ENCODE peak calls at places on chromosomes 13 and 19, in ten cellular contexts. One of them, this sample, is unnamed. For H3K4me1, the result is how much of the 10 kb centered on the place peaks cover.

GRCh38 chr13:76773695-76774094 is 112.5 kb downstream of the KCTD12 start:
- DNase-seq in lower lobe of right lung: no peak
- DNase-seq in left lung: no peak
- DNase-seq in heart left ventricle: no peak
- DNase-seq in stomach: no peak
- DNase-seq in neural progenitor cell: no peak
- DNase-seq in keratinocyte: no peak
- DNase-seq in upper lobe of right lung: no peak
- DNase-seq in pancreas: no peak
- DNase-seq in OCI-LY7: no peak
- DNase-seq in this sample: no peak

GRCh38 chr19:2820112-2820702 is 539 bp downstream of the ZNF554 start:
- DNase-seq in lower lobe of right lung: peak
- DNase-seq in left lung: peak
- DNase-seq in heart left ventricle: no peak
- DNase-seq in stomach: no peak
- DNase-seq in neural progenitor cell: peak
- DNase-seq in keratinocyte: no peak
- DNase-seq in upper lobe of right lung: no peak
- DNase-seq in pancreas: peak
- DNase-seq in OCI-LY7: peak
- DNase-seq in this sample: no peak

GRCh38 chr19:32988724-32989123 is 16.7 kb downstream of the FAAP24 start:
- DNase-seq in lower lobe of right lung: no peak
- DNase-seq in left lung: no peak
- DNase-seq in heart left ventricle: no peak
- DNase-seq in stomach: peak
- DNase-seq in neural progenitor cell: no peak
- DNase-seq in keratinocyte: no peak
- DNase-seq in upper lobe of right lung: no peak
- DNase-seq in pancreas: no peak
- DNase-seq in OCI-LY7: no peak
- DNase-seq in this sample: no peak

GRCh38 chr19:41799444-41800000 is 3.1 kb downstream of the CEACAM3 start:
- DNase-seq in lower lobe of right lung: no peak
- DNase-seq in left lung: no peak
- DNase-seq in heart left ventricle: no peak
- DNase-seq in stomach: no peak
- DNase-seq in neural progenitor cell: no peak
- DNase-seq in keratinocyte: no peak
- DNase-seq in upper lobe of right lung: no peak
- DNase-seq in pancreas: no peak
- DNase-seq in OCI-LY7: no peak
- DNase-seq in this sample: no peak

GRCh38 chr19:17020823-17021222 is 5.8 kb downstream of the CPAMD8 start:
- DNase-seq in lower lobe of right lung: no peak
- DNase-seq in left lung: no peak
- DNase-seq in heart left ventricle: no peak
- DNase-seq in stomach: no peak
- DNase-seq in neural progenitor cell: no peak
- DNase-seq in keratinocyte: no peak
- DNase-seq in upper lobe of right lung: no peak
- DNase-seq in pancreas: no peak
- DNase-seq in OCI-LY7: peak
- DNase-seq in this sample: no peak

GRCh38 chr19:16886305-16886880 is 2.4 kb upstream of the F2RL3 start:
- DNase-seq in lower lobe of right lung: peak
- DNase-seq in left lung: peak
- DNase-seq in heart left ventricle: peak
- DNase-seq in stomach: no peak
- DNase-seq in neural progenitor cell: no peak
- DNase-seq in keratinocyte: no peak
- DNase-seq in upper lobe of right lung: peak
- DNase-seq in pancreas: no peak
- DNase-seq in OCI-LY7: no peak
- DNase-seq in this sample: no peak

GRCh38 chr13:47310376-47310775 is 413.5 kb upstream of the HTR2A start:
- DNase-seq in lower lobe of right lung: no peak
- DNase-seq in left lung: no peak
- DNase-seq in heart left ventricle: no peak
- DNase-seq in stomach: no peak
- DNase-seq in neural progenitor cell: no peak
- DNase-seq in keratinocyte: no peak
- DNase-seq in upper lobe of right lung: no peak
- DNase-seq in pancreas: no peak
- DNase-seq in OCI-LY7: no peak
- DNase-seq in this sample: no peak

GRCh38 chr13:39410089-39410901 is 192.7 kb downstream of the LHFPL6 start:
- DNase-seq in lower lobe of right lung: no peak
- DNase-seq in left lung: no peak
- DNase-seq in heart left ventricle: no peak
- DNase-seq in stomach: no peak
- DNase-seq in neural progenitor cell: no peak
- DNase-seq in keratinocyte: no peak
- DNase-seq in upper lobe of right lung: no peak
- DNase-seq in pancreas: no peak
- DNase-seq in OCI-LY7: no peak
- DNase-seq in this sample: no peak

GRCh38 chr19:3358919-3359849 is 7.2 kb upstream of the NFIC start:
- DNase-seq in lower lobe of right lung: peak
- DNase-seq in left lung: peak
- DNase-seq in heart left ventricle: peak
- DNase-seq in stomach: peak
- DNase-seq in neural progenitor cell: peak
- DNase-seq in keratinocyte: no peak
- DNase-seq in upper lobe of right lung: peak
- DNase-seq in pancreas: peak
- DNase-seq in OCI-LY7: peak
- DNase-seq in this sample: no peak

GRCh38 chr19:49954933-49955332 is 6.0 kb downstream of the SIGLEC11 start:
- DNase-seq in lower lobe of right lung: peak
- DNase-seq in left lung: no peak
- DNase-seq in heart left ventricle: no peak
- DNase-seq in stomach: peak
- DNase-seq in neural progenitor cell: no peak
- DNase-seq in keratinocyte: no peak
- DNase-seq in upper lobe of right lung: no peak
- DNase-seq in pancreas: peak
- DNase-seq in OCI-LY7: no peak
- DNase-seq in this sample: no peak

GRCh38 chr19:50315773-50316448 is 13.3 kb downstream of the KCNC3 start:
- DNase-seq in lower lobe of right lung: no peak
- DNase-seq in left lung: no peak
- DNase-seq in heart left ventricle: no peak
- DNase-seq in stomach: no peak
- DNase-seq in neural progenitor cell: peak
- DNase-seq in keratinocyte: no peak
- DNase-seq in upper lobe of right lung: no peak
- DNase-seq in pancreas: no peak
- DNase-seq in OCI-LY7: no peak
- DNase-seq in this sample: no peak

GRCh38 chr19:10766681-10767201 is 48.9 kb downstream of the DNM2 start:
- DNase-seq in lower lobe of right lung: no peak
- DNase-seq in left lung: no peak
- DNase-seq in heart left ventricle: peak
- DNase-seq in stomach: peak
- DNase-seq in neural progenitor cell: no peak
- DNase-seq in keratinocyte: no peak
- DNase-seq in upper lobe of right lung: no peak
- DNase-seq in pancreas: peak
- DNase-seq in OCI-LY7: no peak
- DNase-seq in this sample: no peak

GRCh38 chr19:10769533-10770491 is 51.9 kb downstream of the DNM2 start:
- DNase-seq in lower lobe of right lung: no peak
- DNase-seq in left lung: no peak
- DNase-seq in heart left ventricle: peak
- DNase-seq in stomach: peak
- DNase-seq in neural progenitor cell: peak
- DNase-seq in keratinocyte: no peak
- DNase-seq in upper lobe of right lung: no peak
- DNase-seq in pancreas: peak
- DNase-seq in OCI-LY7: peak
- DNase-seq in this sample: no peak

GRCh38 chr19:10767726-10768125 is 49.8 kb downstream of the DNM2 start:
- DNase-seq in lower lobe of right lung: no peak
- DNase-seq in left lung: no peak
- DNase-seq in heart left ventricle: no peak
- DNase-seq in stomach: no peak
- DNase-seq in neural progenitor cell: no peak
- DNase-seq in keratinocyte: no peak
- DNase-seq in upper lobe of right lung: no peak
- DNase-seq in pancreas: no peak
- DNase-seq in OCI-LY7: no peak
- DNase-seq in this sample: no peak

GRCh38 chr19:10768369-10768768 is 50.5 kb downstream of the DNM2 start:
- DNase-seq in lower lobe of right lung: no peak
- DNase-seq in left lung: no peak
- DNase-seq in heart left ventricle: no peak
- DNase-seq in stomach: no peak
- DNase-seq in neural progenitor cell: no peak
- DNase-seq in keratinocyte: no peak
- DNase-seq in upper lobe of right lung: no peak
- DNase-seq in pancreas: no peak
- DNase-seq in OCI-LY7: no peak
- DNase-seq in this sample: no peak

GRCh38 chr19:10768936-10769335 is 51.1 kb downstream of the DNM2 start:
- DNase-seq in lower lobe of right lung: no peak
- DNase-seq in left lung: no peak
- DNase-seq in heart left ventricle: no peak
- DNase-seq in stomach: no peak
- DNase-seq in neural progenitor cell: no peak
- DNase-seq in keratinocyte: no peak
- DNase-seq in upper lobe of right lung: no peak
- DNase-seq in pancreas: no peak
- DNase-seq in OCI-LY7: peak
- DNase-seq in this sample: no peak
- H3K4me1 ChIP-seq in lower lobe of right lung: half or more
- H3K4me1 ChIP-seq in left lung: under half
- H3K4me1 ChIP-seq in heart left ventricle: half or more
- H3K4me1 ChIP-seq in stomach: half or more
- H3K4me1 ChIP-seq in neural progenitor cell: under half
- H3K4me1 ChIP-seq in keratinocyte: under half
- H3K4me1 ChIP-seq in upper lobe of right lung: half or more
- H3K4me1 ChIP-seq in pancreas: half or more
- H3K4me1 ChIP-seq in OCI-LY7: under half
- H3K4me1 ChIP-seq in this sample: under half

GRCh38 chr13:114115191-114115671 is 17.2 kb downstream of the RASA3 start:
- DNase-seq in lower lobe of right lung: peak
- DNase-seq in left lung: peak
- DNase-seq in heart left ventricle: peak
- DNase-seq in stomach: peak
- DNase-seq in neural progenitor cell: no peak
- DNase-seq in keratinocyte: no peak
- DNase-seq in upper lobe of right lung: peak
- DNase-seq in pancreas: no peak
- DNase-seq in OCI-LY7: no peak
- DNase-seq in this sample: no peak
- H3K27ac ChIP-seq in lower lobe of right lung: peak
- H3K27ac ChIP-seq in left lung: peak
- H3K27ac ChIP-seq in heart left ventricle: peak
- H3K27ac ChIP-seq in stomach: peak
- H3K27ac ChIP-seq in neural progenitor cell: no peak
- H3K27ac ChIP-seq in keratinocyte: no peak
- H3K27ac ChIP-seq in upper lobe of right lung: peak
- H3K27ac ChIP-seq in pancreas: no peak
- H3K27ac ChIP-seq in OCI-LY7: no peak
- H3K27ac ChIP-seq in this sample: no peak

GRCh38 chr13:51520524-51520923 is 63.7 kb upstream of the WDFY2 start:
- DNase-seq in lower lobe of right lung: no peak
- DNase-seq in left lung: no peak
- DNase-seq in heart left ventricle: no peak
- DNase-seq in stomach: no peak
- DNase-seq in neural progenitor cell: no peak
- DNase-seq in keratinocyte: no peak
- DNase-seq in upper lobe of right lung: no peak
- DNase-seq in pancreas: no peak
- DNase-seq in OCI-LY7: no peak
- DNase-seq in this sample: no peak

GRCh38 chr13:51525567-51526165 is 58.6 kb upstream of the WDFY2 start:
- DNase-seq in lower lobe of right lung: no peak
- DNase-seq in left lung: no peak
- DNase-seq in heart left ventricle: no peak
- DNase-seq in stomach: no peak
- DNase-seq in neural progenitor cell: no peak
- DNase-seq in keratinocyte: no peak
- DNase-seq in upper lobe of right lung: no peak
- DNase-seq in pancreas: no peak
- DNase-seq in OCI-LY7: no peak
- DNase-seq in this sample: no peak

GRCh38 chr13:51524846-51525566 is 59.3 kb upstream of the WDFY2 start:
- DNase-seq in lower lobe of right lung: no peak
- DNase-seq in left lung: no peak
- DNase-seq in heart left ventricle: no peak
- DNase-seq in stomach: no peak
- DNase-seq in neural progenitor cell: no peak
- DNase-seq in keratinocyte: no peak
- DNase-seq in upper lobe of right lung: no peak
- DNase-seq in pancreas: no peak
- DNase-seq in OCI-LY7: no peak
- DNase-seq in this sample: no peak

GRCh38 chr13:51523082-51523518 is 61.2 kb upstream of the WDFY2 start:
- DNase-seq in lower lobe of right lung: no peak
- DNase-seq in left lung: peak
- DNase-seq in heart left ventricle: no peak
- DNase-seq in stomach: no peak
- DNase-seq in neural progenitor cell: no peak
- DNase-seq in keratinocyte: no peak
- DNase-seq in upper lobe of right lung: no peak
- DNase-seq in pancreas: no peak
- DNase-seq in OCI-LY7: no peak
- DNase-seq in this sample: no peak

GRCh38 chr13:51524312-51524711 is 60.0 kb upstream of the WDFY2 start:
- DNase-seq in lower lobe of right lung: no peak
- DNase-seq in left lung: no peak
- DNase-seq in heart left ventricle: no peak
- DNase-seq in stomach: no peak
- DNase-seq in neural progenitor cell: no peak
- DNase-seq in keratinocyte: no peak
- DNase-seq in upper lobe of right lung: no peak
- DNase-seq in pancreas: no peak
- DNase-seq in OCI-LY7: no peak
- DNase-seq in this sample: no peak
- TF ChIP-seq CTCF in lower lobe of right lung: no peak
- TF ChIP-seq CTCF in left lung: no peak
- TF ChIP-seq CTCF in heart left ventricle: no peak
- TF ChIP-seq CTCF in stomach: no peak
- TF ChIP-seq CTCF in neural progenitor cell: no peak
- TF ChIP-seq CTCF in keratinocyte: no peak
- TF ChIP-seq CTCF in upper lobe of right lung: no peak
- TF ChIP-seq CTCF in pancreas: no peak
- TF ChIP-seq CTCF in OCI-LY7: no peak
- TF ChIP-seq CTCF in this sample: no peak

DNA sequence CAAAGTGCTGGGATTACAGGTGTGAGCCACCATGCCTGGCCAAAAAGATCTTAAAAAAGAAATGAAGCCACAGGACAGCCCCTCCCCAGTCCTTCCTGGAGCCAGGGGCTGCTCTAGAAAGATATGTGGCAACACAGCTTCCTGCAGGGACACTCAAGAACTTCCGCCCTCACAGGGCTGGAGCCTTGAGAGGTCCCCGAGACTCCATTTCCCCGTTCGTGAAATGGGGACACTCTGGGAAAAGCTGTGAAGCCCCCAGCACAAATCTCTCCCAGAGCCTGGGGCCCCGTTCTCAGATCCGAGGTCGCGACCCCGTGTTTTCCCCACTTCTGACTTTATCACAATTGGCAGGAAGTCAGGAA is 2.5 kb upstream of the GPX4 start:
- DNase-seq in lower lobe of right lung: peak
- DNase-seq in left lung: no peak
- DNase-seq in heart left ventricle: peak
- DNase-seq in stomach: peak
- DNase-seq in neural progenitor cell: no peak
- DNase-seq in keratinocyte: no peak
- DNase-seq in upper lobe of right lung: no peak
- DNase-seq in pancreas: no peak
- DNase-seq in OCI-LY7: peak
- DNase-seq in this sample: no peak
- H3K4me1 ChIP-seq in lower lobe of right lung: half or more
- H3K4me1 ChIP-seq in left lung: under half
- H3K4me1 ChIP-seq in heart left ventricle: half or more
- H3K4me1 ChIP-seq in stomach: half or more
- H3K4me1 ChIP-seq in neural progenitor cell: under half
- H3K4me1 ChIP-seq in keratinocyte: under half
- H3K4me1 ChIP-seq in upper lobe of right lung: half or more
- H3K4me1 ChIP-seq in pancreas: under half
- H3K4me1 ChIP-seq in OCI-LY7: under half
- H3K4me1 ChIP-seq in this sample: under half